ENCODE peak calls at places on chromosomes 6 and 20, in four cellular contexts. M is GM06990, B is PC-3, Z is heart right ventricle. I is an unnamed sample.

GRCh38 chr20:2874456-2874855 is 1.2 kb downstream of the PTPRA start:
- DNase-seq in B (peak), M (no peak), Z (no peak), I (peak)

GRCh38 chr6:105804436-105804835 is 281.7 kb upstream of the PRDM1 start:
- DNase-seq in B (peak), Z (no peak), M (no peak), I (no peak)

GRCh38 chr20:46367967-46368901 is 38.2 kb downstream of the ELMO2 start:
- DNase-seq in B (peak), Z (no peak), M (no peak), I (peak)

GRCh38 chr20:42111349-42111748 is 493.2 kb upstream of the CHD6 start:
- DNase-seq in Z (no peak), M (no peak), B (no peak), I (no peak)

GRCh38 chr6:104955927-104956662 is 812 bp upstream of the LIN28B start:
- DNase-seq in Z (no peak), B (no peak), M (no peak), I (no peak)

GRCh38 chr6:10413850-10414765 is 766 bp downstream of the TFAP2A start:
- DNase-seq in B (peak), Z (no peak), M (no peak), I (no peak)

GRCh38 chr20:49424536-49424935 is 57.9 kb downstream of the KCNB1 start:
- DNase-seq in M (no peak), B (no peak), Z (peak), I (no peak)

GRCh38 chr6:63353282-63353630 is 33.5 kb upstream of the LGSN start:
- DNase-seq in B (no peak), Z (no peak), M (no peak), I (no peak)

GRCh38 chr20:47936612-47937011 is 151.3 kb upstream of the SULF2 start:
- DNase-seq in M (no peak), B (no peak), Z (no peak), I (no peak)

GRCh38 chr20:61753196-61753942 is 312.3 kb downstream of the TAF4 start:
- DNase-seq in M (no peak), Z (no peak), B (no peak), I (no peak)

GRCh38 chr6:147285087-147285855 is 81.1 kb downstream of the STXBP5 start:
- DNase-seq in B (peak), Z (no peak), M (no peak), I (peak)

GRCh38 chr6:130132286-130132701 is 90.5 kb downstream of the SAMD3 start:
- DNase-seq in Z (no peak), B (no peak), M (no peak), I (peak)

GRCh38 chr6:164415832-164416563 is 893.4 kb downstream of the C6orf118 start:
- DNase-seq in M (no peak), B (no peak), Z (peak), I (no peak)

GRCh38 chr6:8707956-8708772 is 272.8 kb upstream of the SLC35B3 start:
- DNase-seq in M (no peak), Z (no peak), B (peak), I (peak)

GRCh38 chr6:84504025-84504424 is 260.4 kb downstream of the TBX18 start:
- DNase-seq in B (no peak), Z (no peak), M (no peak), I (no peak)

GRCh38 chr20:61436674-61437279 is 184.7 kb downstream of the CDH4 start:
- DNase-seq in B (no peak), Z (no peak), M (no peak), I (no peak)

GRCh38 chr20:36848078-36848660 is 27.8 kb upstream of the TLDC2 start:
- DNase-seq in B (no peak), M (no peak), Z (peak), I (no peak)

GRCh38 chr6:133553652-133554051 is 312.5 kb downstream of the EYA4 start:
- DNase-seq in B (peak), Z (peak), M (no peak), I (peak)

GRCh38 chr6:90719321-90720195 is 132.7 kb upstream of the MAP3K7 start:
- DNase-seq in M (no peak), B (no peak), Z (no peak), I (no peak)

GRCh38 chr6:90714319-90714718 is 127.4 kb upstream of the MAP3K7 start:
- DNase-seq in B (no peak), Z (no peak), M (no peak), I (no peak)

GRCh38 chr6:90720404-90720803 is 133.5 kb upstream of the MAP3K7 start:
- DNase-seq in Z (no peak), M (no peak), B (no peak), I (no peak)

GRCh38 chr6:90715093-90715655 is 128.3 kb upstream of the MAP3K7 start:
- DNase-seq in Z (no peak), B (no peak), M (no peak), I (no peak)

DNA sequence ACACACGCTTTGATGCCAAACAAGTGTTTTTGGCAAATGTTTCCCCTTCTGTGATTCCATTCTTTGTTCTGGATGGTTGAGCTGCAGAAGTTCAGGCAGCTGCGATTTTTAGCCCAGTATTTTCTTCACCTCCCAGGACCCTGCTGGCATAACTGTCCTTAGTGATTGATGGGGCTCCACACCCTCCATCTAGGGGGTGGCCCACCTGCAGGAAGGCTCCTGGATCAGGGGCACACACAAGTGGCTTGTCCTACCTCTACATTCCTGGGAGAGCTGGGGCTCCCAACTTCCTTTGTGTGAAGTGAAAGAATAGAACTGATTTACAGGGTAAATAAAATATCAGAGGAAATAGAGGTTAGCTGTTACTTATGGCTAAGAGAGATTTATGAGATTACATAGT is 129.5 kb upstream of the MAP3K7 start:
- DNase-seq in Z (no peak), M (no peak), B (no peak), I (no peak)
- H3K4me3 ChIP-seq in Z (no peak), M (no peak), B (no peak), I (no peak)

GRCh38 chr20:58652606-58653303 is 1.7 kb downstream of the STX16 start:
- DNase-seq in B (peak), Z (no peak), M (no peak), I (no peak)

GRCh38 chr20:58650181-58650775 is 805 bp upstream of the STX16 start:
- DNase-seq in M (peak), Z (peak), B (no peak), I (peak)

GRCh38 chr20:58650776-58651547 is at the start of gene STX16:
- DNase-seq in Z (peak), M (peak), B (peak), I (peak)

GRCh38 chr20:58651548-58651822 is 402 bp downstream of the STX16 start:
- DNase-seq in B (no peak), M (no peak), Z (peak), I (no peak)

GRCh38 chr20:58651823-58652605 is 931 bp downstream of the STX16 start:
- DNase-seq in B (peak), M (peak), Z (peak), I (peak)
- TF ChIP-seq CTCF in B (no peak), M (no peak), Z (no peak), I (no peak)

DNA sequence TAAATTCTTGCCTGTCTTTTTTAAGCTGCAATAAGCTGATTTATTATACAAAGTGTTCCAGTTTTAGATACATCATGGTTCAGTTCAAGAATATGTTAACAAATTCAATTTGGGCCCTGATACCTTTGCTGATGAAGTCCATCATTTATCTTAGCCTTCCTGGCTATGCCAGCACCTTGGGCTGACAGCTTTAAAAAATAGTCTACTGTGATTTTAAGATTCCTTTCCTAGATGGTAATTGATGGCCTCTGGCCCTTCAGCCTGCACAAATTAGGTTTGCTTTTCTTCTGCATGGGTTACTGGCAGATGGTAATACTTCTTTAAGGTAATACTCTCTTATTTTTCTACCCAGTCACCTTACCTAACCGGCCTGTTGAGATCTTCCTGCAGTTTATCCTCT is 7.1 kb upstream of the TMEM217 start:
- DNase-seq in B (no peak), Z (no peak), M (no peak), I (no peak)
- H3K4me3 ChIP-seq in B (no peak), Z (no peak), M (no peak), I (no peak)

DNA sequence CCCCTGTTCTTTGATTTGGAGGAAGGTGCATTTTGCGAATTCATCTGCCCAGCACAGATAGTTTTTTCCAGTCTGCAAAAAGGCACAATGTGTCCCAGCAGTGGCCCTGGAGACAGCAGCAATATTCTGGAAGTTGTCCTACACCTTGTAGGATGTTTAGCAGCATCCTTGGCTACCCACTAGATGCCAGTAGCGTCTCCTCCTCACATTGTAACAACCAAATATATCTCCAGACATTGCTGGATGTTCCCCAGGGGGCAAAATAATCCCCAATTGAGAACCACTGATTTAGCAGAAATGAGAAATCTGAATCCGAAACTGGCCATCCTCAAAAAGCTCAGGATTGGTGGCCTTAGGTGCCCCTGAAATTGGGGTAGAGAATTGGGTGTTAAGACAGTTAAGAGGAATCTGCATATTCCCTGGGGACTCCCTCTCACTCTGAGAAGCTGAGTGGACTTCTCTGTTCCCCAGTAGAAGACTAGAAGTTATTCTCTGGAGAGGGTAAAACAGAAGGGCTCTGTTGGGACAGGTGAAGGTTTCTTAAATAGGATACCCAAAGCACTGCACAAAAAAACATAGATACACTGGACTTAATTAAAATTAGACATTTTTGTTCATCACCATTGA is 12.1 kb downstream of the SUN5 start:
- DNase-seq in M (no peak), Z (no peak), B (no peak), I (no peak)
- TF ChIP-seq CTCF in M (no peak), Z (no peak), B (no peak), I (no peak)

GRCh38 chr6:159691963-159692287 is 1.1 kb downstream of the SOD2 start:
- DNase-seq in M (peak), B (no peak), Z (no peak), I (peak)

GRCh38 chr6:159692303-159693127 is 526 bp downstream of the SOD2 start:
- DNase-seq in Z (peak), B (peak), M (peak), I (peak)

GRCh38 chr6:159688977-159689376 is 4.1 kb downstream of the SOD2 start:
- DNase-seq in B (no peak), M (no peak), Z (no peak), I (no peak)

GRCh38 chr6:159693128-159693893 is at the start of gene SOD2:
- DNase-seq in Z (peak), B (peak), M (peak), I (peak)

DNA sequence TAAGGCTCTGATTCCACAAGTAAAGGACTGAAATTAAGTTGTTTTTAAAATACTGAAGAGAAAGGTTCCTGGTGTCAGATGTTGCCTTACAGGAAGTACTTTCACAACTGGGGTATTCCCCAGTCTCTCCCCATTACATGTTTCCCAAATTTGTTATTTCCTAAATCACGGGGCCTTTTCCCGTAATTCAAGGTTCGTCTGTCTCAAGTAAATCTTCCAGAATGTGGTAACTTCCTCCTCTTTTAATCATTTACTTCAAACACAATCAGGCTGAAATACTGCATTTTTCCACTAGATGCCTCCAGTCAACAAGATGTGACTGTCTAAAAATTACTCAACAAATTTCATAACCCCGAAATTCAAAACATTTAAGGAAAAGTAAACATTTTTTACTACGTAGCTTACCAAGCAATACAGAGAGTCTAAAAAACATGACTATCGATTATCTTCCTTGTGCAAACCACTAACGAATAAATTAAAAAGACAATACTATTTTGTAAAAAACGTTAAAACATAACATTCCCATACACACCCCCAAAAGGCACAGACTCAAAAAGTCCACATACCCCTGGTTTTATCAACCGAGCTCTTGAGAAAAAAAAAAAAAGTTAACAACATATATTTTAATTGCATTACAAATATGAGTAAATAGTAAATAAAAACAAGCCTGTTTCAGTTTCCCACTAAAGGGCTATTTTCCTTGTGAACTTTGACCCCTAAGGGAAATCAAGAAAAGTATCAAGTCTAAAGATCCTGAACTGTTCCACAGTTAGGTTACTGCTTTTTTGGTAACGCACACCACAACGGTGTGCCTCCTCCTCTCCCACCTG is 1.7 kb downstream of the SOD2 start:
- DNase-seq in Z (peak), M (no peak), B (peak), I (peak)
- H3K4me3 ChIP-seq in Z (peak), M (peak), B (peak), I (peak)

GRCh38 chr6:16793828-16794412 is 32.7 kb upstream of the ATXN1 start:
- DNase-seq in B (no peak), Z (no peak), M (no peak), I (no peak)
- TF ChIP-seq CTCF in B (no peak), Z (no peak), M (no peak), I (no peak)

GRCh38 chr6:5086294-5086890 is 1.3 kb downstream of the PPP1R3G start:
- DNase-seq in B (no peak), Z (no peak), M (no peak), I (no peak)
- H3K4me3 ChIP-seq in B (peak), Z (peak), M (no peak), I (peak)